ENCODE peak calls at places on chromosome X, in eight cellular contexts. N is COR-L47, R is non-pigmented ciliary epithelial cell, F is hepatic stellate cell, H is Daoy, L is DMS153, Q is suprapubic skin, J is GOT3. O is an unnamed sample.

GRCh38 chrX:12984629-12985303 is 9.9 kb downstream of the TMSB4X start:
- DNase-seq in H (peak; percentile 59), Q (no peak), R (no peak), L (peak; percentile 22), F (no peak), J (no peak), N (peak; percentile 63), O (peak; percentile 66)

GRCh38 chrX:46649421-46650260 is 76.1 kb downstream of the CHST7 start:
- DNase-seq in N (peak; percentile 62), L (no peak), F (no peak), R (no peak), J (no peak), H (peak; percentile 9), Q (no peak), O (no peak)

GRCh38 chrX:31540313-31540712 is 468.5 kb upstream of the FTHL17 start:
- DNase-seq in N (no peak), H (no peak), F (no peak), Q (no peak), J (no peak), R (no peak), L (no peak), O (no peak)

GRCh38 chrX:41619221-41619620 is 69.6 kb upstream of the GPR34 start:
- DNase-seq in F (no peak), N (no peak), R (no peak), L (no peak), H (no peak), Q (no peak), J (no peak), O (no peak)

GRCh38 chrX:40922307-40922706 is 162.9 kb upstream of the USP9X start:
- DNase-seq in F (no peak), H (peak; percentile 51), J (no peak), R (peak; percentile 65), Q (no peak), N (no peak), L (no peak), O (peak; percentile 74)

GRCh38 chrX:41759817-41760216 is 35.8 kb downstream of the GPR82 start:
- DNase-seq in R (no peak), F (peak; percentile 4), L (no peak), Q (no peak), H (no peak), J (no peak), N (no peak), O (peak; percentile 10)

GRCh38 chrX:50158616-50159015 is 42.2 kb downstream of the AKAP4 start:
- DNase-seq in Q (no peak), J (no peak), F (no peak), L (no peak), N (no peak), H (no peak), R (no peak), O (no peak)

GRCh38 chrX:74284391-74284952 is 19.5 kb upstream of the ZCCHC13 start:
- DNase-seq in H (no peak), J (no peak), N (no peak), Q (no peak), R (no peak), L (no peak), F (no peak), O (no peak)

GRCh38 chrX:49999048-49999447 is 76.7 kb downstream of the CLCN5 start:
- DNase-seq in Q (no peak), L (no peak), F (no peak), N (no peak), J (no peak), H (no peak), R (no peak), O (no peak)

GRCh38 chrX:132956421-132957210 is 1.8 kb downstream of the HS6ST2 start:
- DNase-seq in N (no peak), F (no peak), R (no peak), Q (no peak), J (no peak), L (no peak), H (peak; percentile 8), O (no peak)

GRCh38 chrX:872090-872489 is 241.5 kb downstream of the SHOX start:
- DNase-seq in F (no peak), H (no peak), Q (no peak), N (no peak), L (no peak), J (no peak), R (no peak), O (no peak)

GRCh38 chrX:34379891-34380290 is 247.8 kb upstream of the FAM47A start:
- DNase-seq in J (no peak), F (no peak), Q (no peak), H (no peak), N (no peak), R (no peak), L (no peak), O (no peak)

GRCh38 chrX:136662104-136662503 is 14.1 kb downstream of the CD40LG start:
- DNase-seq in H (no peak), R (no peak), J (no peak), N (no peak), Q (no peak), F (no peak), L (no peak), O (no peak)

GRCh38 chrX:8784162-8784561 is 17.0 kb downstream of the FAM9A start:
- DNase-seq in F (no peak), Q (no peak), N (no peak), L (no peak), H (no peak), R (no peak), J (no peak), O (no peak)

GRCh38 chrX:37646254-37646653 is 39.3 kb upstream of the XK start:
- DNase-seq in F (no peak), L (no peak), N (no peak), R (no peak), Q (no peak), H (no peak), J (no peak), O (no peak)

GRCh38 chrX:149504226-149504914 is 736 bp downstream of the IDS start:
- DNase-seq in R (no peak), Q (no peak), H (peak; percentile 58), L (peak; percentile 74), J (no peak), N (peak; percentile 10), F (no peak), O (peak; percentile 47)

GRCh38 chrX:1099146-1099770 is 113.2 kb downstream of the CRLF2 start:
- DNase-seq in F (no peak), Q (no peak), J (no peak), R (no peak), L (no peak), N (no peak), H (no peak), O (no peak)

GRCh38 chrX:63746278-63746677 is 38.7 kb downstream of the ARHGEF9 start:
- DNase-seq in F (no peak), R (no peak), H (no peak), J (no peak), Q (no peak), L (no peak), N (no peak), O (no peak)

GRCh38 chrX:40108084-40108958 is 10.6 kb upstream of the BCOR start:
- DNase-seq in L (no peak), Q (no peak), H (peak; percentile 82), F (no peak), N (peak; percentile 37), J (peak; percentile 11), R (no peak), O (no peak)

GRCh38 chrX:22963186-22963585 is 36.6 kb upstream of the DDX53 start:
- DNase-seq in N (no peak), J (no peak), L (no peak), H (no peak), Q (no peak), R (no peak), F (no peak), O (no peak)

GRCh38 chrX:129510331-129510730 is 13.0 kb downstream of the SMARCA1 start:
- DNase-seq in N (no peak), Q (no peak), J (no peak), R (no peak), H (no peak), L (no peak), F (no peak), O (no peak)

GRCh38 chrX:45379186-45379585 is 178.5 kb upstream of the DIPK2B start:
- DNase-seq in R (no peak), F (no peak), L (no peak), N (no peak), Q (no peak), J (no peak), H (no peak), O (no peak)

GRCh38 chrX:69616520-69617203 is 749 bp downstream of the EDA start:
- DNase-seq in Q (peak; percentile 65), R (no peak), L (no peak), F (peak; percentile 2), H (peak; percentile 8), J (no peak), N (no peak), O (peak; percentile 2)

GRCh38 chrX:102113367-102113766 is 12.1 kb upstream of the TCEAL2 start:
- DNase-seq in L (no peak), R (no peak), N (no peak), Q (no peak), F (no peak), J (no peak), H (no peak), O (no peak)

GRCh38 chrX:18877472-18877871 is 106.4 kb downstream of the PHKA2 start:
- DNase-seq in R (no peak), N (no peak), L (no peak), Q (no peak), F (no peak), H (no peak), J (no peak), O (no peak)

GRCh38 chrX:154465601-154466000 is 7.5 kb downstream of the PLXNA3 start:
- DNase-seq in N (no peak), R (no peak), L (no peak), H (no peak), Q (no peak), J (no peak), F (no peak), O (no peak)

GRCh38 chrX:133215747-133216146 is 2.4 kb downstream of the TFDP3 start:
- DNase-seq in R (no peak), L (no peak), J (no peak), N (no peak), H (peak; percentile 22), F (no peak), Q (no peak), O (peak; percentile 22)

GRCh38 chrX:49695276-49696180 is at the start of gene PAGE1:
- DNase-seq in F (no peak), Q (no peak), J (no peak), N (peak; percentile 11), H (peak; percentile 2), L (no peak), R (no peak), O (no peak)

GRCh38 chrX:2136848-2137247 is 363.9 kb downstream of the DHRSX start:
- DNase-seq in R (no peak), N (no peak), Q (no peak), J (no peak), H (no peak), L (no peak), F (no peak), O (no peak)

GRCh38 chrX:109536439-109537323 is at the start of gene NXT2:
- DNase-seq in Q (peak; percentile 93), R (peak; percentile 60), F (peak; percentile 78), N (peak; percentile 79), H (peak; percentile 92), L (peak; percentile 80), J (peak; percentile 51), O (peak; percentile 89)

GRCh38 chrX:43973249-43973672 is at the start of gene NDP:
- DNase-seq in L (no peak), H (no peak), N (no peak), R (no peak), J (no peak), Q (no peak), F (no peak), O (no peak)

GRCh38 chrX:46485897-46486296 is 59.3 kb downstream of the ZNF674 start:
- DNase-seq in J (no peak), H (no peak), R (no peak), F (no peak), N (no peak), L (no peak), Q (no peak), O (no peak)

GRCh38 chrX:69321006-69321655 is 155.9 kb upstream of the PJA1 start:
- DNase-seq in H (no peak), R (no peak), L (no peak), N (no peak), F (no peak), J (no peak), Q (no peak), O (no peak)